ENCODE peak calls at places on chromosomes 2 and 18, in seven cellular contexts. V, C, L, A, Z, W and E are unnamed samples.

GRCh38 chr2:25589676-25590205 is 83.6 kb downstream of the DTNB start:
- DNase-seq in V (no peak), C (no peak), L (no peak), A (no peak), Z (no peak), W (no peak), E (no peak)

GRCh38 chr2:156320491-156320896 is 12.0 kb downstream of the NR4A2 start:
- DNase-seq in V (peak; percentile 75), C (peak; percentile 82), L (peak; percentile 38), A (peak; percentile 54), Z (no peak), W (no peak), E (no peak)

GRCh38 chr2:154945977-154946376 is 247.5 kb downstream of the KCNJ3 start:
- DNase-seq in V (no peak), C (no peak), L (no peak), A (no peak), Z (no peak), W (peak; percentile 16), E (no peak)

GRCh38 chr2:191474459-191474858 is 203.5 kb upstream of the NABP1 start:
- DNase-seq in V (no peak), C (no peak), L (no peak), A (no peak), Z (no peak), W (no peak), E (no peak)

GRCh38 chr2:118750959-118751565 is 96.4 kb downstream of the EN1 start:
- DNase-seq in V (no peak), C (no peak), L (no peak), A (no peak), Z (no peak), W (no peak), E (no peak)

GRCh38 chr2:240449764-240450531 is 14.5 kb downstream of the GPC1 start:
- DNase-seq in V (no peak), C (no peak), L (no peak), A (no peak), Z (no peak), W (peak; percentile 74), E (no peak)

GRCh38 chr2:169119816-169120215 is 50.5 kb downstream of the DHRS9 start:
- DNase-seq in V (no peak), C (no peak), L (no peak), A (no peak), Z (no peak), W (no peak), E (no peak)

GRCh38 chr2:158457826-158458616 is 1.3 kb downstream of the PKP4 start:
- DNase-seq in V (peak; percentile 97), C (peak; percentile 78), L (peak; percentile 90), A (peak; percentile 60), Z (peak; percentile 69), W (peak; percentile 86), E (peak; percentile 80)

GRCh38 chr2:176488446-176488845 is 219.2 kb downstream of the MTX2 start:
- DNase-seq in V (no peak), C (no peak), L (no peak), A (no peak), Z (no peak), W (no peak), E (no peak)

GRCh38 chr2:219661197-219661954 is 33.9 kb downstream of the SLC4A3 start:
- DNase-seq in V (no peak), C (no peak), L (no peak), A (no peak), Z (no peak), W (no peak), E (no peak)

GRCh38 chr2:238868616-238869292 is 20.9 kb downstream of the TWIST2 start:
- DNase-seq in V (no peak), C (peak; percentile 82), L (peak; percentile 86), A (no peak), Z (peak; percentile 87), W (no peak), E (no peak)

GRCh38 chr2:170375192-170375591 is 197.2 kb downstream of the MYO3B start:
- DNase-seq in V (no peak), C (no peak), L (no peak), A (no peak), Z (no peak), W (peak; percentile 12), E (no peak)

GRCh38 chr18:48059363-48060109 is 129.1 kb upstream of the SMAD2 start:
- DNase-seq in V (peak; percentile 35), C (peak; percentile 39), L (no peak), A (no peak), Z (no peak), W (peak; percentile 15), E (no peak)

GRCh38 chr18:70263336-70263735 is 25.5 kb upstream of the SOCS6 start:
- DNase-seq in V (no peak), C (no peak), L (no peak), A (no peak), Z (no peak), W (no peak), E (no peak)

GRCh38 chr2:240624950-240625621 is at the start of gene GPR35:
- DNase-seq in V (no peak), C (peak; percentile 68), L (peak; percentile 47), A (peak; percentile 42), Z (no peak), W (no peak), E (no peak)

GRCh38 chr2:238987352-238987981 is 139.6 kb downstream of the TWIST2 start:
- DNase-seq in V (no peak), C (peak; percentile 32), L (no peak), A (no peak), Z (no peak), W (no peak), E (no peak)

GRCh38 chr2:206164261-206164862 is 4.7 kb downstream of the EEF1B2 start:
- DNase-seq in V (peak; percentile 72), C (no peak), L (no peak), A (no peak), Z (no peak), W (peak; percentile 72), E (peak; percentile 32)

GRCh38 chr2:197615033-197615652 is 60.2 kb downstream of the RFTN2 start:
- DNase-seq in V (peak; percentile 32), C (no peak), L (no peak), A (no peak), Z (no peak), W (no peak), E (no peak)

GRCh38 chr2:19104503-19104902 is 253.9 kb downstream of the OSR1 start:
- DNase-seq in V (no peak), C (no peak), L (peak; percentile 26), A (no peak), Z (no peak), W (no peak), E (no peak)

GRCh38 chr18:7926526-7926925 is 359.4 kb downstream of the PTPRM start:
- DNase-seq in V (peak; percentile 74), C (no peak), L (peak; percentile 40), A (no peak), Z (no peak), W (no peak), E (no peak)

GRCh38 chr2:214376631-214377624 is 33.9 kb upstream of the VWC2L start:
- DNase-seq in V (no peak), C (no peak), L (no peak), A (no peak), Z (no peak), W (no peak), E (no peak)

GRCh38 chr2:71410716-71411115 is 42.6 kb upstream of the DYSF start:
- DNase-seq in V (no peak), C (no peak), L (no peak), A (no peak), Z (no peak), W (no peak), E (no peak)

GRCh38 chr2:100902833-100903405 is 83.0 kb downstream of the NPAS2 start:
- DNase-seq in V (no peak), C (no peak), L (no peak), A (peak; percentile 45), Z (peak; percentile 46), W (no peak), E (no peak)

GRCh38 chr2:165155152-165155551 is 48.7 kb downstream of the SCN3A start:
- DNase-seq in V (no peak), C (no peak), L (no peak), A (no peak), Z (no peak), W (no peak), E (no peak)

GRCh38 chr2:31853521-31853920 is 157.3 kb downstream of the MEMO1 start:
- DNase-seq in V (no peak), C (no peak), L (no peak), A (no peak), Z (no peak), W (no peak), E (no peak)

GRCh38 chr18:44680271-44681038 is at the start of gene SETBP1:
- DNase-seq in V (peak; percentile 62), C (peak; percentile 92), L (peak; percentile 76), A (peak; percentile 72), Z (peak; percentile 73), W (peak; percentile 75), E (no peak)

GRCh38 chr2:219722276-219722883 is 95.0 kb downstream of the SLC4A3 start:
- DNase-seq in V (no peak), C (no peak), L (no peak), A (no peak), Z (no peak), W (no peak), E (no peak)

GRCh38 chr18:79384151-79384807 is 11.5 kb upstream of the NFATC1 start:
- DNase-seq in V (no peak), C (no peak), L (no peak), A (no peak), Z (no peak), W (no peak), E (no peak)

GRCh38 chr2:128528133-128528532 is 209.5 kb upstream of the HS6ST1 start:
- DNase-seq in V (no peak), C (no peak), L (peak; percentile 14), A (no peak), Z (no peak), W (no peak), E (no peak)

GRCh38 chr18:13614701-13615288 is 111.6 kb downstream of the FAM210A start:
- DNase-seq in V (no peak), C (no peak), L (no peak), A (peak; percentile 79), Z (peak; percentile 61), W (no peak), E (no peak)
- H3K4me3 ChIP-seq in V (no peak overlapping the region), C (no peak overlapping the region), L (no peak overlapping the region), A (no peak overlapping the region), Z (no peak overlapping the region), W (no peak overlapping the region), E (no peak overlapping the region)

DNA sequence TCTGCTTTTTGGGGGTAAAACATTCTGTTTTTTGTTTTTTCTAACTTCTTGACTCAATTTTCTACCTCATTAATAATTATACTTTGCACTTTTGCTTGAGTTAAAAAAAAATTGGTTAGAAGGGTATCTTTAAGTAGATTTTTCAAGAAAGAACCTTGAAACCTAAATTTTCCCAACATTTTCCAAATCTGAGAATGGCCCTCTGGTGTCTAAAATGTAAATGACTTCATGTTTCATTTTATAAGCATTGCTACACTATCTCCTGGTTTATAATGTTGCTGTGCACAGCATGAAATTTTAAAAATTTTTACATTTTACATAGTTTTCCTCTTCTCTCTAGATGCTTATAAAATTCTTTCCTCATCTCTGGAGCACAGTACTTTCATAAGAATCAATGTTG is 14.2 kb downstream of the EIF2AK2 start:
- DNase-seq in V (no peak), C (no peak), L (no peak), A (no peak), Z (no peak), W (no peak), E (no peak)
- H3K36me3 ChIP-seq in V (peaks cover 23% of the 10 kb centered on the region), C (peaks cover 53% of the 10 kb centered on the region), L (peaks cover 98% of the 10 kb centered on the region), A (peaks cover 100% of the 10 kb centered on the region), Z (peaks cover 85% of the 10 kb centered on the region), W (peaks cover 37% of the 10 kb centered on the region), E (peaks cover 35% of the 10 kb centered on the region)

GRCh38 chr2:145402706-145403277 is 882.9 kb upstream of the ZEB2 start:
- DNase-seq in V (no peak), C (no peak), L (no peak), A (no peak), Z (no peak), W (no peak), E (no peak)
- H3K4me3 ChIP-seq in V (no peak overlapping the region), C (no peak overlapping the region), L (no peak overlapping the region), A (no peak overlapping the region), Z (no peak overlapping the region), W (no peak overlapping the region), E (no peak overlapping the region)

GRCh38 chr2:121400206-121400605 is 115.2 kb upstream of the TFCP2L1 start:
- DNase-seq in V (no peak), C (no peak), L (no peak), A (no peak), Z (no peak), W (no peak), E (no peak)
- H3K36me3 ChIP-seq in V (peaks cover 11% of the 10 kb centered on the region), C (peaks cover 45% of the 10 kb centered on the region), L (peaks cover 84% of the 10 kb centered on the region), A (peaks cover 96% of the 10 kb centered on the region), Z (peaks cover 62% of the 10 kb centered on the region), W (peaks cover 19% of the 10 kb centered on the region), E (peaks cover 62% of the 10 kb centered on the region)